ENCODE peak calls at places on chromosomes 13 and 19, in ten cellular contexts. U is Peyer's patch; I is breast epithelium; V is hepatocyte; J is thoracic aorta; R is CD4-positive, alpha-beta memory T cell; A is tibial nerve; M is heart right ventricle; W is heart left ventricle; Q is right atrium auricular region. E is an unnamed sample. For H3K4me1 and H3K9me3, the result is how much of the 10 kb centered on the place peaks cover.

GRCh38 chr19:33486407-33486806 is 35.2 kb downstream of the PEPD start:
- DNase-seq in U (no peak), I (no peak), V (no peak), J (no peak), R (no peak), A (no peak), M (no peak), W (no peak), Q (no peak), E (no peak)

GRCh38 chr19:6091771-6092291 is 18.5 kb downstream of the RFX2 start:
- DNase-seq in U (no peak), I (no peak), V (peak), J (no peak), R (no peak), A (no peak), M (no peak), W (no peak), Q (no peak), E (peak)

GRCh38 chr13:34719060-34719875 is 222.8 kb upstream of the NBEA start:
- DNase-seq in U (no peak), I (no peak), V (no peak), J (no peak), R (no peak), A (no peak), M (no peak), W (no peak), Q (no peak), E (no peak)

GRCh38 chr13:114282143-114282685 is 813 bp downstream of the UPF3A start:
- DNase-seq in U (peak), I (no peak), V (peak), J (no peak), R (no peak), A (no peak), M (peak), W (peak), Q (peak), E (peak)

GRCh38 chr13:93900735-93901134 is 578.7 kb downstream of the DCT start:
- DNase-seq in U (no peak), I (no peak), V (no peak), J (no peak), R (no peak), A (no peak), M (no peak), W (no peak), Q (no peak), E (no peak)

GRCh38 chr13:43316997-43317396 is 293.6 kb downstream of the DNAJC15 start:
- DNase-seq in U (no peak), I (no peak), V (peak), J (no peak), R (no peak), A (no peak), M (no peak), W (no peak), Q (peak), E (no peak)

GRCh38 chr13:23185542-23185941 is 4.8 kb downstream of the SGCG start:
- DNase-seq in U (no peak), I (no peak), V (no peak), J (no peak), R (no peak), A (no peak), M (no peak), W (no peak), Q (no peak), E (no peak)

GRCh38 chr19:5078179-5078578 is 109.3 kb downstream of the KDM4B start:
- DNase-seq in U (no peak), I (no peak), V (no peak), J (no peak), R (peak), A (no peak), M (no peak), W (no peak), Q (no peak), E (no peak)

GRCh38 chr13:28047784-28048388 is 52.5 kb downstream of the FLT3 start:
- DNase-seq in U (no peak), I (no peak), V (no peak), J (no peak), R (no peak), A (no peak), M (no peak), W (no peak), Q (no peak), E (no peak)

GRCh38 chr13:110610955-110611595 is 4.3 kb upstream of the NAXD start:
- DNase-seq in U (no peak), I (no peak), V (no peak), J (no peak), R (no peak), A (no peak), M (no peak), W (no peak), Q (no peak), E (peak)

GRCh38 chr13:33205804-33206221 is 79.7 kb downstream of the STARD13 start:
- DNase-seq in U (no peak), I (no peak), V (no peak), J (no peak), R (no peak), A (no peak), M (no peak), W (no peak), Q (no peak), E (no peak)

GRCh38 chr13:20451397-20451796 is 74.3 kb downstream of the CRYL1 start:
- DNase-seq in U (no peak), I (no peak), V (no peak), J (no peak), R (peak), A (no peak), M (no peak), W (no peak), Q (no peak), E (no peak)

GRCh38 chr13:80048802-80049201 is 292.1 kb downstream of the SPRY2 start:
- DNase-seq in U (peak), I (peak), V (peak), J (peak), R (no peak), A (peak), M (peak), W (peak), Q (peak), E (peak)

GRCh38 chr13:59638404-59638803 is 525.3 kb downstream of the DIAPH3 start:
- DNase-seq in U (no peak), I (no peak), V (no peak), J (no peak), R (no peak), A (no peak), M (no peak), W (no peak), Q (no peak), E (no peak)

GRCh38 chr19:11373885-11374448 is 499 bp upstream of the SWSAP1 start:
- DNase-seq in U (no peak), I (no peak), V (no peak), J (no peak), R (no peak), A (no peak), M (no peak), W (no peak), Q (no peak), E (no peak)
- H3K4me3 ChIP-seq in U (peak), I (peak), V (peak), J (peak), R (peak), A (no peak), M (peak), W (peak), Q (peak), E (peak)

GRCh38 chr19:3608079-3608641 is 1.5 kb upstream of the TBXA2R start:
- DNase-seq in U (no peak), I (no peak), V (no peak), J (no peak), R (no peak), A (no peak), M (no peak), W (no peak), Q (no peak), E (no peak)
- H3K4me1 ChIP-seq in U (under half), I (under half), V (under half), J (half or more), R (under half), A (half or more), M (under half), W (under half), Q (half or more), E (under half)

DNA sequence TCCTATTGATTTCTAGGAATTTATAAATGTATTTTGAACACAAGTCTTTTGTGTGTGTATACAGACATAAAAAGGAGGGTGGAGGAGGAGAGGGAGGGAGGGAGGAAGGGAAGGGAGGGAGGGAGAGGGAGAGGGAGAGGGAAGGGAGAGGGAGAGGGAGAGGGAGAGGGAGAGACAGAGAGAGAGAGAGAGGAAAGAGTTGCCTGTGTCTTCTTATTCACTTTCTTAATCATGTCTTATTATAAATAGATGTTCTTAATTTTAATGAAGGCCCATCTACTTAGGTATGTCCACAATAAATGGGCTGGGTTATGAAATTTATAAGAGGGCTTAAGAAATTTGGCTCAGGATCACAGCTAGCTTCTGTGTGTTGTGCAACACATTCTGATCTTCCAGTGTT is 39.4 kb downstream of the ZNF45 start:
- DNase-seq in U (no peak), I (no peak), V (no peak), J (no peak), R (no peak), A (no peak), M (no peak), W (no peak), Q (no peak), E (no peak)
- H3K9me3 ChIP-seq in U (under half), I (under half), V (under half), J (under half), R (under half), A (under half), M (half or more), W (under half), Q (under half), E (under half)

DNA sequence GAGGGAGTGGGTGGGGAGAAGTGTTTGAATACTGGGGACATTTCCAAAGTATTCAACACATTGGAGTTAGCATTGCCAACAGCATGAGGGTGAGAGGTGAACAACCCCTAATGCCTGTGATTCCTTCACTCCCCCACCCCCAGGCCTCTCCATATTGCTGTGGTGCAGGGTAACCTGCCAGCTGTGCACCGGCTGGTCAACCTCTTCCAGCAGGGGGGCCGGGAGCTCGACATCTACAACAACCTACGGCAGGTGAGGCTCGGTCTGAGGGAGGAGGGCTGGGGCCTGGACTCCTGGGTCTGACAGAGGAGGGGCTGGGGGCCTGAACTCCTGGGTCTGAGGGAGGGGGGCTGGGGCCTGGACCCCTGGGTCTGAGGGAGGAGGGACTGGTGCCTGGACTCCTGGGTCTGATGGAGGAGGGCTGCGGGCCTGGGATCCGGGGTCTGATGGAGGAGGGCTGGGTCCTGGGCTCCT is 7.6 kb downstream of the BCL3 start:
- DNase-seq in U (no peak), I (no peak), V (no peak), J (no peak), R (no peak), A (no peak), M (no peak), W (no peak), Q (no peak), E (no peak)
- H3K4me3 ChIP-seq in U (no peak), I (no peak), V (no peak), J (no peak), R (no peak), A (no peak), M (no peak), W (no peak), Q (no peak), E (no peak)

GRCh38 chr19:2782357-2782935 is 627 bp downstream of the SGTA start:
- DNase-seq in U (no peak), I (no peak), V (no peak), J (no peak), R (no peak), A (no peak), M (no peak), W (no peak), Q (no peak), E (no peak)
- H3K4me1 ChIP-seq in U (under half), I (under half), V (under half), J (under half), R (half or more), A (under half), M (under half), W (under half), Q (half or more), E (under half)

GRCh38 chr13:54206601-54207000 is 1178.0 kb downstream of the OLFM4 start:
- DNase-seq in U (no peak), I (no peak), V (no peak), J (no peak), R (no peak), A (no peak), M (no peak), W (no peak), Q (no peak), E (no peak)

DNA sequence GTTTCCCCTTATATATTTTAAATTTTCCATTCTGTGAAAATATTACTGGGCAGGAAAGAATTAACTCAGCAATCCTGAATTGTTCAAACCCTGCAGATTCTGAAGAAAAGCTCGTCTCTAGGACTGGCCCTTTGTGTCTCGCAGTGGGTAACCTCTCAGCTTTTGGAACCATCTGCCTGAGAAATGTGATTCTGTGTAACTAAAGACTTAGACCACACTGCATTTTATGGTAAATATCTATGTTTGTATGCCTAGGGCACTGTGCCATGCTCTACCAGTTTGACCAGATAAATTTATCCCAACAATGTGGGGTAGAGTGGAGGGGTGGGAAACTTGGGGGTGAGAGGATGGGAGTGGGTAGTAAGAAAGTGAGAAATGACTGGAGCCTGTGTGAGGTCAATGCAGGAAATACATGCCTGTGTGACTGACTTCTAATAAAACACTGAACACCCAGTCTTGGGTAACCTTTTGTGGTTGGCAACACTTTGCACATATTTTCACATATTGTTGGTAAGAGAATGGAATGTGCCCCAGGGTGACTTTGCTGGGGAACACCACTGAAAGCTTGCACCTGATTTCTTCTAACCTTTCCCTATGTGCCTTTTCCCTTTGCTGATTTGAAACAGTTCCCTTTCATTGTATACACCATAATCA is 1181.9 kb downstream of the OLFM4 start:
- DNase-seq in U (no peak), I (peak), V (peak), J (no peak), R (no peak), A (no peak), M (no peak), W (no peak), Q (no peak), E (no peak)
- H3K9me3 ChIP-seq in U (under half), I (under half), V (under half), J (under half), R (under half), A (under half), M (under half), W (under half), Q (under half), E (under half)

E was measured in SJSA1.